ENCODE peak calls at places on chromosomes 12 and 14, in five cellular contexts. One of them, this sample, is unnamed.

GRCh38 chr14:97848351-97848980 is 1051.3 kb downstream of the VRK1 start:
- DNase-seq in upper lobe of left lung: no peak
- DNase-seq in amniotic stem cell: no peak
- DNase-seq in fibroblast of the aortic adventitia: no peak
- DNase-seq in activated CD8-positive, alpha-beta memory T cell treated with anti-CD3 and anti-CD28 coated beads, Interleukin-2, amount 50 U/mL, for 48 hours: no peak
- DNase-seq in this sample: peak; percentile 63

GRCh38 chr14:64821651-64822050 is 58.1 kb downstream of the SPTB start:
- DNase-seq in upper lobe of left lung: no peak
- DNase-seq in amniotic stem cell: no peak
- DNase-seq in fibroblast of the aortic adventitia: no peak
- DNase-seq in activated CD8-positive, alpha-beta memory T cell treated with anti-CD3 and anti-CD28 coated beads, Interleukin-2, amount 50 U/mL, for 48 hours: no peak
- DNase-seq in this sample: peak; percentile 69

GRCh38 chr14:104267895-104268294 is 129.5 kb downstream of the KIF26A start:
- DNase-seq in upper lobe of left lung: no peak
- DNase-seq in amniotic stem cell: no peak
- DNase-seq in fibroblast of the aortic adventitia: no peak
- DNase-seq in activated CD8-positive, alpha-beta memory T cell treated with anti-CD3 and anti-CD28 coated beads, Interleukin-2, amount 50 U/mL, for 48 hours: no peak
- DNase-seq in this sample: peak; percentile 50

GRCh38 chr12:92324849-92325500 is 179.3 kb upstream of the BTG1 start:
- DNase-seq in upper lobe of left lung: no peak
- DNase-seq in amniotic stem cell: no peak
- DNase-seq in fibroblast of the aortic adventitia: no peak
- DNase-seq in activated CD8-positive, alpha-beta memory T cell treated with anti-CD3 and anti-CD28 coated beads, Interleukin-2, amount 50 U/mL, for 48 hours: no peak
- DNase-seq in this sample: no peak

GRCh38 chr14:75277000-75277795 is 1.4 kb upstream of the FOS start:
- DNase-seq in upper lobe of left lung: peak; percentile 97
- DNase-seq in amniotic stem cell: peak; percentile 76
- DNase-seq in fibroblast of the aortic adventitia: peak; percentile 85
- DNase-seq in activated CD8-positive, alpha-beta memory T cell treated with anti-CD3 and anti-CD28 coated beads, Interleukin-2, amount 50 U/mL, for 48 hours: peak; percentile 70
- DNase-seq in this sample: peak; percentile 96

GRCh38 chr14:52871606-52872005 is 79.2 kb downstream of the FERMT2 start:
- DNase-seq in upper lobe of left lung: no peak
- DNase-seq in amniotic stem cell: no peak
- DNase-seq in fibroblast of the aortic adventitia: no peak
- DNase-seq in activated CD8-positive, alpha-beta memory T cell treated with anti-CD3 and anti-CD28 coated beads, Interleukin-2, amount 50 U/mL, for 48 hours: no peak
- DNase-seq in this sample: peak; percentile 91

GRCh38 chr14:48973136-48973535 is 613.0 kb downstream of the RPS29 start:
- DNase-seq in upper lobe of left lung: no peak
- DNase-seq in amniotic stem cell: no peak
- DNase-seq in fibroblast of the aortic adventitia: no peak
- DNase-seq in activated CD8-positive, alpha-beta memory T cell treated with anti-CD3 and anti-CD28 coated beads, Interleukin-2, amount 50 U/mL, for 48 hours: no peak
- DNase-seq in this sample: no peak

GRCh38 chr12:115155665-115156645 is 472.0 kb upstream of the TBX3 start:
- DNase-seq in upper lobe of left lung: no peak
- DNase-seq in amniotic stem cell: peak; percentile 19
- DNase-seq in fibroblast of the aortic adventitia: peak; percentile 91
- DNase-seq in activated CD8-positive, alpha-beta memory T cell treated with anti-CD3 and anti-CD28 coated beads, Interleukin-2, amount 50 U/mL, for 48 hours: no peak
- DNase-seq in this sample: peak; percentile 98

GRCh38 chr14:94971750-94972149 is 185.6 kb downstream of the DICER1 start:
- DNase-seq in upper lobe of left lung: no peak
- DNase-seq in amniotic stem cell: no peak
- DNase-seq in fibroblast of the aortic adventitia: peak; percentile 34
- DNase-seq in activated CD8-positive, alpha-beta memory T cell treated with anti-CD3 and anti-CD28 coated beads, Interleukin-2, amount 50 U/mL, for 48 hours: no peak
- DNase-seq in this sample: no peak

GRCh38 chr12:104602901-104603300 is 146.2 kb downstream of the CHST11 start:
- DNase-seq in upper lobe of left lung: no peak
- DNase-seq in amniotic stem cell: no peak
- DNase-seq in fibroblast of the aortic adventitia: no peak
- DNase-seq in activated CD8-positive, alpha-beta memory T cell treated with anti-CD3 and anti-CD28 coated beads, Interleukin-2, amount 50 U/mL, for 48 hours: no peak
- DNase-seq in this sample: no peak

GRCh38 chr12:117100251-117100650 is 1.0 kb upstream of the TESC start:
- DNase-seq in upper lobe of left lung: no peak
- DNase-seq in amniotic stem cell: no peak
- DNase-seq in fibroblast of the aortic adventitia: peak; percentile 9
- DNase-seq in activated CD8-positive, alpha-beta memory T cell treated with anti-CD3 and anti-CD28 coated beads, Interleukin-2, amount 50 U/mL, for 48 hours: no peak
- DNase-seq in this sample: no peak

GRCh38 chr14:56811596-56812363 is 1.5 kb upstream of the OTX2 start:
- DNase-seq in upper lobe of left lung: peak; percentile 76
- DNase-seq in amniotic stem cell: no peak
- DNase-seq in fibroblast of the aortic adventitia: no peak
- DNase-seq in activated CD8-positive, alpha-beta memory T cell treated with anti-CD3 and anti-CD28 coated beads, Interleukin-2, amount 50 U/mL, for 48 hours: no peak
- DNase-seq in this sample: no peak

GRCh38 chr12:109393437-109394345 is 46.0 kb downstream of the MYO1H start:
- DNase-seq in upper lobe of left lung: no peak
- DNase-seq in amniotic stem cell: peak; percentile 55
- DNase-seq in fibroblast of the aortic adventitia: peak; percentile 73
- DNase-seq in activated CD8-positive, alpha-beta memory T cell treated with anti-CD3 and anti-CD28 coated beads, Interleukin-2, amount 50 U/mL, for 48 hours: no peak
- DNase-seq in this sample: peak; percentile 77

GRCh38 chr14:71692496-71692895 is 239.7 kb upstream of the RGS6 start:
- DNase-seq in upper lobe of left lung: no peak
- DNase-seq in amniotic stem cell: no peak
- DNase-seq in fibroblast of the aortic adventitia: peak; percentile 64
- DNase-seq in activated CD8-positive, alpha-beta memory T cell treated with anti-CD3 and anti-CD28 coated beads, Interleukin-2, amount 50 U/mL, for 48 hours: no peak
- DNase-seq in this sample: no peak

GRCh38 chr12:129789921-129790320 is 113.9 kb downstream of the TMEM132D start:
- DNase-seq in upper lobe of left lung: no peak
- DNase-seq in amniotic stem cell: no peak
- DNase-seq in fibroblast of the aortic adventitia: no peak
- DNase-seq in activated CD8-positive, alpha-beta memory T cell treated with anti-CD3 and anti-CD28 coated beads, Interleukin-2, amount 50 U/mL, for 48 hours: no peak
- DNase-seq in this sample: no peak

GRCh38 chr12:51901881-51902280 is 5.4 kb upstream of the ACVRL1 start:
- DNase-seq in upper lobe of left lung: no peak
- DNase-seq in amniotic stem cell: no peak
- DNase-seq in fibroblast of the aortic adventitia: no peak
- DNase-seq in activated CD8-positive, alpha-beta memory T cell treated with anti-CD3 and anti-CD28 coated beads, Interleukin-2, amount 50 U/mL, for 48 hours: no peak
- DNase-seq in this sample: peak; percentile 21

GRCh38 chr12:64696065-64696741 is 63.0 kb downstream of the GNS start:
- DNase-seq in upper lobe of left lung: no peak
- DNase-seq in amniotic stem cell: no peak
- DNase-seq in fibroblast of the aortic adventitia: peak; percentile 74
- DNase-seq in activated CD8-positive, alpha-beta memory T cell treated with anti-CD3 and anti-CD28 coated beads, Interleukin-2, amount 50 U/mL, for 48 hours: no peak
- DNase-seq in this sample: no peak

GRCh38 chr12:51023625-51024395 is 2.4 kb downstream of the SLC11A2 start:
- DNase-seq in upper lobe of left lung: no peak
- DNase-seq in amniotic stem cell: no peak
- DNase-seq in fibroblast of the aortic adventitia: peak; percentile 22
- DNase-seq in activated CD8-positive, alpha-beta memory T cell treated with anti-CD3 and anti-CD28 coated beads, Interleukin-2, amount 50 U/mL, for 48 hours: no peak
- DNase-seq in this sample: no peak

GRCh38 chr14:64673748-64674147 is 30.5 kb upstream of the PLEKHG3 start:
- DNase-seq in upper lobe of left lung: no peak
- DNase-seq in amniotic stem cell: no peak
- DNase-seq in fibroblast of the aortic adventitia: no peak
- DNase-seq in activated CD8-positive, alpha-beta memory T cell treated with anti-CD3 and anti-CD28 coated beads, Interleukin-2, amount 50 U/mL, for 48 hours: no peak
- DNase-seq in this sample: no peak

GRCh38 chr12:41061189-41061588 is 126.9 kb upstream of the PDZRN4 start:
- DNase-seq in upper lobe of left lung: no peak
- DNase-seq in amniotic stem cell: no peak
- DNase-seq in fibroblast of the aortic adventitia: no peak
- DNase-seq in activated CD8-positive, alpha-beta memory T cell treated with anti-CD3 and anti-CD28 coated beads, Interleukin-2, amount 50 U/mL, for 48 hours: no peak
- DNase-seq in this sample: no peak

GRCh38 chr14:103597623-103598372 is 31.2 kb upstream of the KLC1 start:
- DNase-seq in upper lobe of left lung: no peak
- DNase-seq in amniotic stem cell: peak; percentile 86
- DNase-seq in fibroblast of the aortic adventitia: peak; percentile 81
- DNase-seq in activated CD8-positive, alpha-beta memory T cell treated with anti-CD3 and anti-CD28 coated beads, Interleukin-2, amount 50 U/mL, for 48 hours: no peak
- DNase-seq in this sample: peak; percentile 89

GRCh38 chr14:34254596-34254995 is 207.4 kb downstream of the SPTSSA start:
- DNase-seq in upper lobe of left lung: no peak
- DNase-seq in amniotic stem cell: no peak
- DNase-seq in fibroblast of the aortic adventitia: no peak
- DNase-seq in activated CD8-positive, alpha-beta memory T cell treated with anti-CD3 and anti-CD28 coated beads, Interleukin-2, amount 50 U/mL, for 48 hours: no peak
- DNase-seq in this sample: no peak

GRCh38 chr14:95770777-95771176 is 56.9 kb upstream of the TCL1A start:
- DNase-seq in upper lobe of left lung: no peak
- DNase-seq in amniotic stem cell: no peak
- DNase-seq in fibroblast of the aortic adventitia: no peak
- DNase-seq in activated CD8-positive, alpha-beta memory T cell treated with anti-CD3 and anti-CD28 coated beads, Interleukin-2, amount 50 U/mL, for 48 hours: no peak
- DNase-seq in this sample: no peak

GRCh38 chr12:59833408-59833807 is 237.6 kb downstream of the SLC16A7 start:
- DNase-seq in upper lobe of left lung: no peak
- DNase-seq in amniotic stem cell: no peak
- DNase-seq in fibroblast of the aortic adventitia: no peak
- DNase-seq in activated CD8-positive, alpha-beta memory T cell treated with anti-CD3 and anti-CD28 coated beads, Interleukin-2, amount 50 U/mL, for 48 hours: no peak
- DNase-seq in this sample: no peak

GRCh38 chr14:50860478-50861086 is 11.3 kb upstream of the ABHD12B start:
- DNase-seq in upper lobe of left lung: no peak
- DNase-seq in amniotic stem cell: peak; percentile 14
- DNase-seq in fibroblast of the aortic adventitia: peak; percentile 86
- DNase-seq in activated CD8-positive, alpha-beta memory T cell treated with anti-CD3 and anti-CD28 coated beads, Interleukin-2, amount 50 U/mL, for 48 hours: peak; percentile 95
- DNase-seq in this sample: peak; percentile 82

This sample was measured in islet precursor cell.